ENCODE peak calls at places on chromosomes 4 and X, in six cellular contexts. One of them, this sample, is unnamed.

GRCh38 chr4:138241281-138242075 is 671 bp downstream of the SLC7A11 start:
- DNase-seq in tibial artery: no peak
- DNase-seq in A549: peak
- DNase-seq in Peyer's patch: peak
- DNase-seq in heart right ventricle: no peak
- DNase-seq in kidney epithelial cell: no peak
- DNase-seq in this sample: no peak

GRCh38 chr4:153181293-153182080 is 22.8 kb upstream of the TRIM2 start:
- DNase-seq in tibial artery: no peak
- DNase-seq in Peyer's patch: no peak
- DNase-seq in A549: no peak
- DNase-seq in heart right ventricle: no peak
- DNase-seq in kidney epithelial cell: no peak
- DNase-seq in this sample: no peak

GRCh38 chr4:84849051-84849640 is 117.3 kb downstream of the WDFY3 start:
- DNase-seq in Peyer's patch: no peak
- DNase-seq in A549: no peak
- DNase-seq in tibial artery: no peak
- DNase-seq in heart right ventricle: no peak
- DNase-seq in kidney epithelial cell: no peak
- DNase-seq in this sample: no peak

GRCh38 chr4:27350161-27350560 is 489.5 kb downstream of the STIM2 start:
- DNase-seq in A549: no peak
- DNase-seq in heart right ventricle: no peak
- DNase-seq in Peyer's patch: no peak
- DNase-seq in kidney epithelial cell: peak
- DNase-seq in tibial artery: no peak
- DNase-seq in this sample: no peak

GRCh38 chrX:16171944-16172343 is 4.7 kb downstream of the MAGEB17 start:
- DNase-seq in Peyer's patch: no peak
- DNase-seq in kidney epithelial cell: no peak
- DNase-seq in tibial artery: no peak
- DNase-seq in A549: no peak
- DNase-seq in heart right ventricle: no peak
- DNase-seq in this sample: no peak

GRCh38 chr4:16110906-16111305 is 27.1 kb upstream of the PROM1 start:
- DNase-seq in Peyer's patch: no peak
- DNase-seq in heart right ventricle: no peak
- DNase-seq in kidney epithelial cell: no peak
- DNase-seq in A549: no peak
- DNase-seq in tibial artery: no peak
- DNase-seq in this sample: peak

GRCh38 chrX:133575501-133575900 is 160.2 kb upstream of the GPC4 start:
- DNase-seq in A549: no peak
- DNase-seq in kidney epithelial cell: no peak
- DNase-seq in heart right ventricle: no peak
- DNase-seq in tibial artery: no peak
- DNase-seq in Peyer's patch: no peak
- DNase-seq in this sample: no peak

GRCh38 chr4:11729548-11729947 is 300.9 kb upstream of the HS3ST1 start:
- DNase-seq in tibial artery: no peak
- DNase-seq in kidney epithelial cell: no peak
- DNase-seq in A549: peak
- DNase-seq in heart right ventricle: no peak
- DNase-seq in Peyer's patch: no peak
- DNase-seq in this sample: no peak

GRCh38 chr4:78922207-78922606 is 17.0 kb downstream of the PAQR3 start:
- DNase-seq in A549: no peak
- DNase-seq in Peyer's patch: no peak
- DNase-seq in kidney epithelial cell: peak
- DNase-seq in tibial artery: no peak
- DNase-seq in heart right ventricle: no peak
- DNase-seq in this sample: no peak

GRCh38 chr4:48785302-48785701 is 5.2 kb upstream of the FRYL start:
- DNase-seq in A549: no peak
- DNase-seq in Peyer's patch: no peak
- DNase-seq in heart right ventricle: no peak
- DNase-seq in kidney epithelial cell: no peak
- DNase-seq in tibial artery: no peak
- DNase-seq in this sample: no peak

GRCh38 chrX:33160273-33160672 is 51.1 kb downstream of the DMD start:
- DNase-seq in tibial artery: no peak
- DNase-seq in Peyer's patch: no peak
- DNase-seq in kidney epithelial cell: no peak
- DNase-seq in A549: no peak
- DNase-seq in heart right ventricle: no peak
- DNase-seq in this sample: no peak

GRCh38 chr4:138616775-138617174 is 374.6 kb upstream of the SLC7A11 start:
- DNase-seq in heart right ventricle: no peak
- DNase-seq in kidney epithelial cell: no peak
- DNase-seq in Peyer's patch: no peak
- DNase-seq in A549: no peak
- DNase-seq in tibial artery: no peak
- DNase-seq in this sample: no peak

GRCh38 chr4:30904593-30904992 is 184.4 kb downstream of the PCDH7 start:
- DNase-seq in A549: no peak
- DNase-seq in kidney epithelial cell: no peak
- DNase-seq in tibial artery: no peak
- DNase-seq in Peyer's patch: no peak
- DNase-seq in heart right ventricle: no peak
- DNase-seq in this sample: no peak

GRCh38 chr4:54152846-54153600 is 53.1 kb downstream of the GSX2 start:
- DNase-seq in heart right ventricle: no peak
- DNase-seq in tibial artery: no peak
- DNase-seq in Peyer's patch: no peak
- DNase-seq in A549: no peak
- DNase-seq in kidney epithelial cell: peak
- DNase-seq in this sample: peak

GRCh38 chr4:144831971-144832370 is 186.0 kb downstream of the HHIP start:
- DNase-seq in A549: no peak
- DNase-seq in Peyer's patch: no peak
- DNase-seq in kidney epithelial cell: no peak
- DNase-seq in tibial artery: no peak
- DNase-seq in heart right ventricle: no peak
- DNase-seq in this sample: peak

GRCh38 chr4:56654238-56654632 is 26.9 kb downstream of the HOPX start:
- DNase-seq in heart right ventricle: no peak
- DNase-seq in Peyer's patch: peak
- DNase-seq in tibial artery: no peak
- DNase-seq in A549: no peak
- DNase-seq in kidney epithelial cell: no peak
- DNase-seq in this sample: no peak

GRCh38 chr4:37825943-37826281 is 574 bp upstream of the PGM2 start:
- DNase-seq in tibial artery: no peak
- DNase-seq in Peyer's patch: no peak
- DNase-seq in kidney epithelial cell: no peak
- DNase-seq in A549: no peak
- DNase-seq in heart right ventricle: peak
- DNase-seq in this sample: no peak

GRCh38 chr4:89988268-89988667 is 93.6 kb downstream of the MMRN1 start:
- DNase-seq in kidney epithelial cell: no peak
- DNase-seq in tibial artery: no peak
- DNase-seq in Peyer's patch: no peak
- DNase-seq in A549: no peak
- DNase-seq in heart right ventricle: no peak
- DNase-seq in this sample: no peak

GRCh38 chr4:8540072-8540471 is 40.1 kb upstream of the GPR78 start:
- DNase-seq in Peyer's patch: peak
- DNase-seq in heart right ventricle: no peak
- DNase-seq in A549: no peak
- DNase-seq in kidney epithelial cell: no peak
- DNase-seq in tibial artery: peak
- DNase-seq in this sample: no peak

GRCh38 chr4:133150643-133151300 is 1.7 kb downstream of the PCDH10 start:
- DNase-seq in A549: peak
- DNase-seq in heart right ventricle: no peak
- DNase-seq in kidney epithelial cell: no peak
- DNase-seq in tibial artery: peak
- DNase-seq in Peyer's patch: no peak
- DNase-seq in this sample: no peak

GRCh38 chr4:34676390-34676789 is 1567.9 kb downstream of the ARAP2 start:
- DNase-seq in heart right ventricle: no peak
- DNase-seq in tibial artery: no peak
- DNase-seq in Peyer's patch: no peak
- DNase-seq in kidney epithelial cell: no peak
- DNase-seq in A549: peak
- DNase-seq in this sample: peak

GRCh38 chr4:95528388-95528787 is 20.4 kb downstream of the UNC5C start:
- DNase-seq in A549: no peak
- DNase-seq in Peyer's patch: no peak
- DNase-seq in kidney epithelial cell: no peak
- DNase-seq in heart right ventricle: no peak
- DNase-seq in tibial artery: no peak
- DNase-seq in this sample: no peak

GRCh38 chr4:108168672-108169562 is at the start of gene LEF1:
- DNase-seq in heart right ventricle: no peak
- DNase-seq in A549: no peak
- DNase-seq in kidney epithelial cell: no peak
- DNase-seq in Peyer's patch: peak
- DNase-seq in tibial artery: no peak
- DNase-seq in this sample: no peak

DNA sequence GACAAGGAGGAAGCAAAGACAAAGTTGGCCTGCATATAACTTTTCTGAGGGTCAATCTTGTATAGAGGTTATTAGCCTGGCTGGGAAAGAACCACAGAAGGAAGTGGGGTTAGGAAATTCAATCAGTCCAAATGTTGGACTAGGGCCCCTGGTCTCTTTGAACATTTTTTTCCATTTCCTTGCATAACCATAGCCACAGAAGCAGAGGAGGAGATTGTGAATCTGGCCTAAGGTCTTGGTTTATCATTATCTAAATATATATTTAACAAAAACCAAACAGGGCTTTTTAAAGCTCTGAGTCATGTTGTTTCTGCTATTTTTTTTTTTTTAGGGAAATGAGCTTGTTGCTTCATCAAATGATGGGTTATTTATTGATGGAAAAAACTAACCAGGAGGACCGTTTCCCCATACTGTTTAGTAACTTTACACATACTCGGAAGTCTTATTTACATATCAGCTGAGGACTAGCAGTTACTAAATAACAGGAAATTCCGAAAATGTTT is 97.7 kb upstream of the ACSL4 start:
- DNase-seq in A549: peak
- DNase-seq in kidney epithelial cell: peak
- DNase-seq in heart right ventricle: no peak
- DNase-seq in Peyer's patch: no peak
- DNase-seq in tibial artery: no peak
- DNase-seq in this sample: no peak
- H3K4me3 ChIP-seq in A549: no peak
- H3K4me3 ChIP-seq in kidney epithelial cell: no peak
- H3K4me3 ChIP-seq in heart right ventricle: no peak
- H3K4me3 ChIP-seq in Peyer's patch: no peak
- H3K4me3 ChIP-seq in tibial artery: no peak
- H3K4me3 ChIP-seq in this sample: no peak

DNA sequence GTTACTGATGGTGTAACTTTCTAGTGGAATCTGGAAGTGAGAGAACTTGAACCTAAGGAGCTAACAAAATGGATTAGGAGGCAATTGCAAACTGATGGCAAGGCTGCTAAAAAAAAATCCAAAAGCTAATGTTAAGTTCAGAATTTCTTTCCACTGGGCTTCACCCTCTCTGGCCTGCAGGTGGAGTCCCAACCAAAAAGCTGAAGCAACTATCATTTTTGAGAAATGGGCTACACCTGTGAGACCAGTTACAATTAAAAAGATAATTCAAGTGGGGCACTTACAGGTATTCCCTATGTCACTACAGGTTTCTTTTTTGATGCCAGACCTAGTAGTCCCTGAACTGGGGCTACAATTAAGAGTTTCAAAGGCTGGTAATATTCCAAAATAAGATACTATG is 142.1 kb upstream of the FTHL17 start:
- DNase-seq in heart right ventricle: peak
- DNase-seq in tibial artery: no peak
- DNase-seq in A549: no peak
- DNase-seq in Peyer's patch: no peak
- DNase-seq in kidney epithelial cell: no peak
- DNase-seq in this sample: no peak
- TF ChIP-seq CTCF in heart right ventricle: peak
- TF ChIP-seq CTCF in tibial artery: peak
- TF ChIP-seq CTCF in A549: no peak
- TF ChIP-seq CTCF in Peyer's patch: no peak
- TF ChIP-seq CTCF in kidney epithelial cell: peak
- TF ChIP-seq CTCF in this sample: peak

DNA sequence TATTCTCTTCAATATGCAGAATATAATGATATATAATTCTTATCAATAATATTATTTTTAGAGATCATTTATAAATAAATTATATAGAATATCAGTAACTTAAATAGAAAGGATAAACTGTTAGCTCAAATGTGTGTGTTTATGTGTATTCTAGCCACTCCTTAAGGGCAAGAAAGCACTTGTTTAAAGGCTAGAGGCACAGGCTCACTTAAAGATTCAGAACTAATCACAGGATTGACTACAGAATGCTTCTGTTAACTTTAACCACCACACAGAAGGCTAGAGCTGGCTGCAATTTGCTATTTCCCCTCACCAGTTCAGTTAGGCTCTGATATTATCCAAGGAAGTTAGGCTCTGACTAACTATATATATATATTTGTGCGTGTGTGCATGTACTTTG is 69.6 kb downstream of the TBCK start:
- DNase-seq in heart right ventricle: no peak
- DNase-seq in tibial artery: no peak
- DNase-seq in A549: no peak
- DNase-seq in kidney epithelial cell: no peak
- DNase-seq in Peyer's patch: no peak
- DNase-seq in this sample: no peak
- H3K4me3 ChIP-seq in heart right ventricle: no peak
- H3K4me3 ChIP-seq in tibial artery: no peak
- H3K4me3 ChIP-seq in A549: no peak
- H3K4me3 ChIP-seq in kidney epithelial cell: no peak
- H3K4me3 ChIP-seq in Peyer's patch: no peak
- H3K4me3 ChIP-seq in this sample: no peak

DNA sequence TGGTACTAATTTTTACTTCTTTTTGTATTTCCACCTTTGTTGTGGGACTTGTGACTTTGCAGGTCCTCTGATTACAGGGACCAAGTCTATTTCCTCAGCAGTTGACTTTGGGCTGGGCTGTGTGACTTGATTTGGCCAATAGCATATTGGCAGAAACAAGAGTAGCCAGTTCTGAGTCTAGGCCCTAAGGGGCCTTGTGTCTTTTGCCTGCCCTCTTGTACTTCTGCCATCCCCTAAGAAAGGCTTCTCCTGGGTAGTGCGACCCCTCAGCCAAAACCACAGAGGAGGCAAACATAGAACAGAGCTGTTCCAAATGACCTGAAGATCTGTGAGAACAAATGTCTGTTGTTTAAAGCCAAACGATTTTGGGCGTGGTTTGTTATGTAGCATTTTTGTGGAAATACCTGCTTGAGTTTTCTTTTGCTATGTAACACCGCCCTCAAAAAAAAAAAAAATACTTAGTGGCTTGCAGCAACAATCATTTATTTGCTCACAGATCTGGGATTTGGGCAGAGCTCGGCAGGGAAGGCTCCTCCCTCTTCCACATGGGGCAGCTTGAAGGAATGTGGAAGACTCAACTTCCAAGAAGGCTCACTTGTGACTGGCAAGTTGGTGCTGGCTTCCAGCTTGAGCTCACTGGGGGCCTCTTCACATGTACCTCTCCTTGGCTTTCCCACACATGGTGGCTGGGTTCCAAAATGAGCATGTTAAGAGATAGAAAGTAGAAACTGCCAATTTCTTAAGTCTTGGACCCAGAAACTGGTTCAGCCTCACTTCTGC is 423.0 kb upstream of the CNKSR2 start:
- DNase-seq in kidney epithelial cell: no peak
- DNase-seq in Peyer's patch: no peak
- DNase-seq in A549: no peak
- DNase-seq in heart right ventricle: no peak
- DNase-seq in tibial artery: no peak
- DNase-seq in this sample: no peak
- TF ChIP-seq CTCF in kidney epithelial cell: no peak
- TF ChIP-seq CTCF in Peyer's patch: no peak
- TF ChIP-seq CTCF in A549: no peak
- TF ChIP-seq CTCF in heart right ventricle: no peak
- TF ChIP-seq CTCF in tibial artery: no peak
- TF ChIP-seq CTCF in this sample: no peak